ENCODE peak calls at places on chromosomes 11 and 22, in five cellular contexts. S is OCI-LY7; K is CD8-positive, alpha-beta T cell; N is heart left ventricle; J is PC-9. O is an unnamed sample.
A peak's percentile ranks its signal among the peaks of the same experiment; 100 is the strongest.

GRCh38 chr11:46456269-46456668 is 64.7 kb upstream of the CHRM4 start:
- DNase-seq in S (no peak), K (no peak), N (no peak), J (no peak), O (peak; percentile 42)

GRCh38 chr11:131895865-131896264 is 525.5 kb downstream of the NTM start:
- DNase-seq in S (no peak), K (no peak), N (no peak), J (no peak), O (no peak)

GRCh38 chr11:116773203-116774112 is 671 bp upstream of the BUD13 start:
- DNase-seq in S (peak; percentile 29), K (no peak), N (no peak), J (no peak), O (no peak)

GRCh38 chr11:93113824-93114223 is 84.0 kb downstream of the SLC36A4 start:
- DNase-seq in S (no peak), K (no peak), N (no peak), J (no peak), O (no peak)

GRCh38 chr11:80603472-80603871 is 1162.6 kb upstream of the TENM4 start:
- DNase-seq in S (no peak), K (no peak), N (no peak), J (no peak), O (no peak)

GRCh38 chr11:2990617-2991476 is 1.3 kb downstream of the NAP1L4 start:
- DNase-seq in S (peak; percentile 62), K (peak; percentile 27), N (no peak), J (no peak), O (no peak)

GRCh38 chr11:12089473-12089872 is 20.9 kb upstream of the MICAL2 start:
- DNase-seq in S (no peak), K (no peak), N (no peak), J (no peak), O (no peak)

GRCh38 chr11:17780668-17781067 is 46.1 kb downstream of the KCNC1 start:
- DNase-seq in S (no peak), K (no peak), N (no peak), J (no peak), O (no peak)

GRCh38 chr11:30143098-30143705 is 87.6 kb upstream of the FSHB start:
- DNase-seq in S (peak; percentile 49), K (no peak), N (no peak), J (peak; percentile 1), O (peak; percentile 13)

GRCh38 chr11:120061761-120062560 is 76.0 kb downstream of the TRIM29 start:
- DNase-seq in S (no peak), K (no peak), N (no peak), J (no peak), O (peak; percentile 60)

GRCh38 chr22:39940757-39941305 is 19.4 kb upstream of the TMA7B start:
- DNase-seq in S (peak; percentile 39), K (no peak), N (no peak), J (no peak), O (no peak)

GRCh38 chr11:117997436-117998200 is 11.4 kb downstream of the IL10RA start:
- DNase-seq in S (no peak), K (no peak), N (no peak), J (no peak), O (no peak)

GRCh38 chr11:124069429-124070401 is 28.6 kb upstream of the OR10G7 start:
- DNase-seq in S (peak; percentile 72), K (no peak), N (peak; percentile 11), J (peak; percentile 17), O (peak; percentile 91)

GRCh38 chr22:43537019-43537585 is 125.3 kb downstream of the MPPED1 start:
- DNase-seq in S (peak; percentile 13), K (no peak), N (no peak), J (no peak), O (peak; percentile 37)

GRCh38 chr11:90558328-90558865 is 335.5 kb upstream of the CHORDC1 start:
- DNase-seq in S (no peak), K (no peak), N (no peak), J (no peak), O (no peak)

GRCh38 chr11:91296628-91297027 is 928.0 kb upstream of the FAT3 start:
- DNase-seq in S (no peak), K (no peak), N (no peak), J (no peak), O (no peak)

GRCh38 chr11:107957109-107957588 is 28.9 kb downstream of the RAB39A start:
- DNase-seq in S (no peak), K (no peak), N (no peak), J (no peak), O (no peak)

GRCh38 chr11:63841554-63841953 is 2.6 kb downstream of the MARK2 start:
- DNase-seq in S (no peak), K (no peak), N (no peak), J (peak; percentile 78), O (no peak)

GRCh38 chr11:1041149-1041467 is 4.6 kb upstream of the MUC6 start:
- DNase-seq in S (no peak), K (no peak), N (no peak), J (no peak), O (no peak)

GRCh38 chr11:60634151-60634550 is 65.3 kb upstream of the MS4A8 start:
- DNase-seq in S (peak; percentile 58), K (no peak), N (no peak), J (no peak), O (peak; percentile 14)

GRCh38 chr11:44171518-44171917 is 76.0 kb downstream of the EXT2 start:
- DNase-seq in S (no peak), K (no peak), N (no peak), J (no peak), O (no peak)

GRCh38 chr11:2898366-2899079 is 12.9 kb upstream of the CDKN1C start:
- DNase-seq in S (no peak), K (peak; percentile 54), N (peak; percentile 72), J (no peak), O (no peak)

GRCh38 chr11:36155770-36156485 is 133.3 kb downstream of the COMMD9 start:
- DNase-seq in S (no peak), K (no peak), N (no peak), J (no peak), O (no peak)

GRCh38 chr22:19057999-19058491 is 64.2 kb downstream of the DGCR2 start:
- DNase-seq in S (no peak), K (no peak), N (no peak), J (no peak), O (no peak)

GRCh38 chr22:39179841-39180335 is 27.4 kb upstream of the CBX7 start:
- DNase-seq in S (no peak), K (no peak), N (no peak), J (no peak), O (peak; percentile 93)

GRCh38 chr11:19633276-19633675 is 79.4 kb upstream of the NAV2 start:
- DNase-seq in S (no peak), K (no peak), N (no peak), J (no peak), O (no peak)

GRCh38 chr11:10777806-10778205 is 26.8 kb downstream of the CTR9 start:
- DNase-seq in S (no peak), K (no peak), N (no peak), J (no peak), O (no peak)

GRCh38 chr11:64802370-64803162 is 448 bp downstream of the MAP4K2 start:
- DNase-seq in S (peak; percentile 78), K (no peak), N (no peak), J (no peak), O (peak; percentile 48)

GRCh38 chr22:20178922-20179227 is 28.0 kb upstream of the CCDC188 start:
- DNase-seq in S (no peak), K (no peak), N (no peak), J (no peak), O (no peak)

GRCh38 chr11:123151366-123151765 is 43.7 kb downstream of the CLMP start:
- DNase-seq in S (no peak), K (no peak), N (no peak), J (no peak), O (no peak)

GRCh38 chr11:62104816-62105610 is 18.8 kb upstream of the INCENP start:
- DNase-seq in S (no peak), K (no peak), N (peak; percentile 74), J (no peak), O (no peak)

GRCh38 chr11:38130514-38130913 is 1532.5 kb upstream of the RAG2 start:
- DNase-seq in S (no peak), K (no peak), N (no peak), J (no peak), O (no peak)

GRCh38 chr11:94328587-94329080 is 24.3 kb downstream of the IZUMO1R start:
- DNase-seq in S (no peak), K (no peak), N (no peak), J (peak; percentile 7), O (no peak)

GRCh38 chr22:22879675-22880029 is 8.0 kb upstream of the IGLL5 start:
- DNase-seq in S (no peak), K (no peak), N (no peak), J (no peak), O (no peak)

GRCh38 chr22:22880645-22881044 is 7.0 kb upstream of the IGLL5 start:
- DNase-seq in S (no peak), K (no peak), N (no peak), J (no peak), O (no peak)

GRCh38 chr22:22878211-22878570 is 9.4 kb upstream of the IGLL5 start:
- DNase-seq in S (no peak), K (no peak), N (no peak), J (no peak), O (no peak)

GRCh38 chr22:22878801-22879674 is 8.6 kb upstream of the IGLL5 start:
- DNase-seq in S (peak; percentile 50), K (no peak), N (no peak), J (no peak), O (no peak)

GRCh38 chr22:22877523-22878210 is 9.9 kb upstream of the IGLL5 start:
- DNase-seq in S (peak; percentile 75), K (peak; percentile 66), N (peak; percentile 50), J (peak; percentile 17), O (peak; percentile 74)
- TF ChIP-seq CTCF in S (peak; percentile 84), K (peak; percentile 78), N (peak; percentile 66), J (peak; percentile 66), O (peak; percentile 77)

GRCh38 chr11:34178422-34178821 is 73.0 kb downstream of the NAT10 start:
- DNase-seq in S (no peak), K (no peak), N (no peak), J (no peak), O (no peak)
- H3K9me3 ChIP-seq in S (no peaks in the 10 kb centered on the region), K (no peaks in the 10 kb centered on the region), N (no peaks in the 10 kb centered on the region), J (no peaks in the 10 kb centered on the region), O (no peaks in the 10 kb centered on the region)

DNA sequence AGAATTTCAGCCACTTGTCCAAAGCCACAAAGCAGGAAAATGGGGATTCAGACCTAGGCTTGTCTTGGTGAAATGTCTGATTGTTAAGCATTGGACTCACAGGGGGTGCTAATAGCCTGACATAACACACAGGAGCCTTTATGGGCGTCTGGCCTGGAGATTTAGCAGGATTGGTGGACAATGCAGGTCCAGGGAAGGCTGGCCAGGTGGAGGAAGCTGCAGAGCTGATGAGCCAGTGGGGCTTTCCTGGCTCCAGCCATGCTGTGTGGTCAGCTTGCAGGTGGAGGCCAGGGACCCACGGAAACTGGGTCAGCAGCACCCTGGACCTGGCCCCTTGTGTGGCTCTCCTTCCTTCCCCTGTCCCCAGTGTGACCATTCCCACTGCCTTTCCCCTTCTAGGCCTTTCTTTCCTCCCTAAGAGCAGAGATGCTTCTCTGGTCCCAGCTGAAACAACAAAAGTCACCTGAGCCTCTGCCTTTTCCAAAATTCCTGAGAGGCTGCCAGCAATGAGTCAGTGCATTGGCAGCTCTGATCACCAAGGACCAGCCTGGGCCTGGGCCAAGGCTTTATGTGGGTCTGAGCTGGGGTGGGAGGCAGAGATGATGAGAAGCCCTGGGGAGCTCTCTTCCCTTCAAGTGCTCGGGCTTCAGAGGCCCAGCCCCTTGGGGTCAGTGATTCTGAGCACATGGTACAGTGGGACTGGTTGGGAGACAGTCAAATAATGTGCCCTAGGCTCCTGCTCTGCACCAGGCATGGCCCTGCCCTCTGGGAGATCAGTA is 85.2 kb downstream of the CCDC81 start:
- DNase-seq in S (no peak), K (no peak), N (peak; percentile 64), J (peak; percentile 89), O (no peak)
- H3K27ac ChIP-seq in S (no peak overlapping the region), K (no peak overlapping the region), N (peak overlapping the region; percentile 64), J (peak overlapping the region; percentile 46), O (no peak overlapping the region)

GRCh38 chr22:41267958-41268357 is 18.0 kb downstream of the RANGAP1 start:
- DNase-seq in S (no peak), K (no peak), N (no peak), J (no peak), O (no peak)
- TF ChIP-seq CTCF in S (no peak), K (no peak), N (no peak), J (no peak), O (no peak)

O was measured in WERI-Rb-1.